ENCODE peak calls at places on chromosomes 16 and 17, in six cellular contexts. One of them, this sample, is unnamed.
A peak's percentile ranks its signal among the peaks of the same experiment; 100 is the strongest.

GRCh38 chr16:89658221-89658879 is 714 bp downstream of the SPATA33 start:
- DNase-seq in trophoblast cell: peak; percentile 27
- DNase-seq in H9: no peak
- DNase-seq in H1: no peak
- DNase-seq in mesenchymal stem cell: peak; percentile 33
- DNase-seq in IMR-90: no peak
- DNase-seq in this sample: no peak

GRCh38 chr17:43528319-43528987 is 17.7 kb downstream of the ETV4 start:
- DNase-seq in H1: no peak
- DNase-seq in IMR-90: no peak
- DNase-seq in H9: no peak
- DNase-seq in trophoblast cell: peak; percentile 99
- DNase-seq in mesenchymal stem cell: no peak
- DNase-seq in this sample: no peak

GRCh38 chr17:38345743-38346142 is 2.0 kb upstream of the GPR179 start:
- DNase-seq in mesenchymal stem cell: no peak
- DNase-seq in H9: no peak
- DNase-seq in trophoblast cell: no peak
- DNase-seq in H1: no peak
- DNase-seq in IMR-90: no peak
- DNase-seq in this sample: no peak

GRCh38 chr17:42194133-42194899 is at the start of gene GHDC:
- DNase-seq in trophoblast cell: peak; percentile 75
- DNase-seq in H1: peak; percentile 74
- DNase-seq in H9: peak; percentile 88
- DNase-seq in mesenchymal stem cell: peak; percentile 57
- DNase-seq in IMR-90: peak; percentile 64
- DNase-seq in this sample: peak; percentile 51

GRCh38 chr16:14003119-14003570 is 68.0 kb upstream of the MRTFB start:
- DNase-seq in IMR-90: peak; percentile 72
- DNase-seq in H9: peak; percentile 80
- DNase-seq in H1: peak; percentile 68
- DNase-seq in mesenchymal stem cell: peak; percentile 74
- DNase-seq in trophoblast cell: peak; percentile 68
- DNase-seq in this sample: peak; percentile 73

GRCh38 chr16:46857261-46857962 is 26.4 kb upstream of the C16orf87 start:
- DNase-seq in H1: no peak
- DNase-seq in trophoblast cell: peak; percentile 48
- DNase-seq in H9: no peak
- DNase-seq in mesenchymal stem cell: peak; percentile 76
- DNase-seq in IMR-90: peak; percentile 82
- DNase-seq in this sample: no peak

GRCh38 chr16:9138731-9139501 is 47.5 kb downstream of the HAPSTR1 start:
- DNase-seq in IMR-90: peak; percentile 58
- DNase-seq in mesenchymal stem cell: peak; percentile 73
- DNase-seq in trophoblast cell: peak; percentile 74
- DNase-seq in H9: peak; percentile 89
- DNase-seq in H1: peak; percentile 90
- DNase-seq in this sample: peak; percentile 58

GRCh38 chr16:78212674-78213073 is 113.2 kb downstream of the WWOX start:
- DNase-seq in mesenchymal stem cell: no peak
- DNase-seq in H9: no peak
- DNase-seq in IMR-90: no peak
- DNase-seq in H1: peak; percentile 11
- DNase-seq in trophoblast cell: peak; percentile 20
- DNase-seq in this sample: no peak

GRCh38 chr17:8209909-8210760 is at the start of gene AURKB:
- DNase-seq in mesenchymal stem cell: peak; percentile 97
- DNase-seq in H9: peak; percentile 98
- DNase-seq in trophoblast cell: peak; percentile 98
- DNase-seq in IMR-90: peak; percentile 97
- DNase-seq in H1: peak; percentile 97
- DNase-seq in this sample: peak; percentile 94

GRCh38 chr17:72677714-72678390 is 414.6 kb downstream of the SLC39A11 start:
- DNase-seq in H1: no peak
- DNase-seq in H9: no peak
- DNase-seq in trophoblast cell: no peak
- DNase-seq in mesenchymal stem cell: peak; percentile 89
- DNase-seq in IMR-90: peak; percentile 94
- DNase-seq in this sample: no peak

GRCh38 chr17:9239821-9240658 is 218.7 kb downstream of the NTN1 start:
- DNase-seq in H1: peak; percentile 71
- DNase-seq in trophoblast cell: peak; percentile 77
- DNase-seq in IMR-90: peak; percentile 39
- DNase-seq in H9: peak; percentile 83
- DNase-seq in mesenchymal stem cell: peak; percentile 79
- DNase-seq in this sample: peak; percentile 46

DNA sequence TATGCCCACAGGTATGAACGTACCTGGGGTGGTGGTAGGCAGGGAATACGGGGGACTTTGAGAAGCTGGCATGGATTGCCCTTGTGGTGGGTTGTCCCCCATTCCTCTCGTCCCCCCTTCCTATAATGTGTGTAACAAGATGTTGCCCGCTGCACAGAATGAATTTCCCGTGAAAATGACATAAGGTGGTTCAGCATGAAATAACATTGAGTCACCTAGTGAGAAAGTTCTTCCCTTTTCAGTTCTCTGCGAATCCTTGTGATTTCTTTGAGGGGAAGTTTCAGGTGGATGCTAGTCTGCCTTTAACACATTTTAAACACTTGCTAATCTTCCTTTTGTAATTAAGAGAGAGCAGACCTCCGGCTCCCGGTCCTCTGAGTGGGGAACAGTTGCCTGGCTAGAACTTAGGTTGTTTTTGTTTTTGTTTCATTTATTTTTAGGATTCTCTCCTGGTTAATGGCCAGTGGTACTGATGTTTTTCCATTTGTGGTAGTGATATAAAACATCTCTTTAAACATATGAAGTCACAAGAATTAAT is 58.9 kb downstream of the RAP1GAP2 start:
- DNase-seq in IMR-90: peak; percentile 34
- DNase-seq in mesenchymal stem cell: no peak
- DNase-seq in H9: no peak
- DNase-seq in trophoblast cell: no peak
- DNase-seq in H1: no peak
- DNase-seq in this sample: no peak
- H3K27ac ChIP-seq in IMR-90: no peak overlapping the region
- H3K27ac ChIP-seq in mesenchymal stem cell: no peak overlapping the region
- H3K27ac ChIP-seq in H9: no peak overlapping the region
- H3K27ac ChIP-seq in trophoblast cell: no peak overlapping the region
- H3K27ac ChIP-seq in H1: no peak overlapping the region
- H3K27ac ChIP-seq in this sample: no peak overlapping the region

DNA sequence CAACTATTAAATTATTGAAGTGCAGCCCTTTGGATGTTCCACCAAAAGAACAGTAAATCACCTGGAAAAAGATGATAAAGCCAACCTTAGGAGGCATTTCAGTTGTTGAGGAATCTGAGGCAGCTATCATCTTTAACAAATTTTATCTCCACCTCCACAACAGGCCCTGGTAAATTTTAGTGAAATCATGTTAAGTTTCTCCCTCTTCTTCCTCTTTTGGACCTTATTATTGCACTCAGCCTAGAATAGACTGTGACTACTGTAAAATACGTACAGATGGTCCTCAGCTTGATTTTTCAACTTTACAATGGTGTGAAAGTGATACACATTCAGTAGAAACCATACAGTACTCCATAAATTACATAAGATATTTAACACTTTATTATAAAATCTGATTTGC is 90.3 kb downstream of the USP32 start:
- DNase-seq in mesenchymal stem cell: no peak
- DNase-seq in trophoblast cell: no peak
- DNase-seq in H9: no peak
- DNase-seq in IMR-90: no peak
- DNase-seq in H1: no peak
- DNase-seq in this sample: no peak
- H4K91ac ChIP-seq in mesenchymal stem cell: no peak overlapping the region
- H4K91ac ChIP-seq in trophoblast cell: no peak overlapping the region
- H4K91ac ChIP-seq in H9: no peak overlapping the region
- H4K91ac ChIP-seq in IMR-90: no peak overlapping the region
- H4K91ac ChIP-seq in H1: no peak overlapping the region
- H4K91ac ChIP-seq in this sample: no peak overlapping the region

DNA sequence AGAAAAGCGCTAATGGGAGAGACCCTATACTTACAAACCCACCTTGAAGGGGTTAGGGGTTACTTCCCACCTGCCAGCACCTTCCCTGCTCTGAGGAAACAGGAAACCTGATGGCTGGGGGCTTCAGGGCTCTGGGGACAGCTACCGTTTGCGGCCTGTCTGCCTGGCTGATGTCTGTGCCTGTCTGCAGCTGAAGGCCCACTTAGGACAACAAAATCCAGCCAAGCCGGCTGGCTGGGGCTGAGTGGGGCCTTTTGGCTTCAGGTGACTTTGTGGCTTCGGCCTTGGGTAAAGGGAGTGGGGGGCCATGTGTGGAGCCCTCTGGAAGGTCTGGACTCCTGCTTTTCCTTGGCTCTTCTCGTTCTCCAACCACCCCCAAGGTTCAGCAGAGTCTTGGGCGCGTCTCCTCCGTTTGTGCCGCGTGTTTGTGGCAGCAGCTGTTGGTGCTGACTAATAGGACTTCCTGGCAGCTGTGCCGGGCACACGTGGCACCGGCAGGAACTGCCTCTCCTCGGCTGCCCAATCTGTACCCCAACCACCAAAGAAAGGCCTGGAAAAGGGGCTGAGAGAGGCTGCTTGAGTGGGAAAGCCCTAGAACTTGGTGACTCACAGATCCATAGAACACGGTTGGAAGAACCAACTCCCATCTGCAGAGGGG is 186.7 kb downstream of the MSI2 start:
- DNase-seq in H1: no peak
- DNase-seq in mesenchymal stem cell: peak; percentile 22
- DNase-seq in IMR-90: no peak
- DNase-seq in trophoblast cell: no peak
- DNase-seq in H9: no peak
- DNase-seq in this sample: no peak
- H3K27ac ChIP-seq in H1: no peak overlapping the region
- H3K27ac ChIP-seq in mesenchymal stem cell: no peak overlapping the region
- H3K27ac ChIP-seq in IMR-90: peak overlapping the region; percentile 70
- H3K27ac ChIP-seq in trophoblast cell: peak overlapping the region; percentile 94
- H3K27ac ChIP-seq in H9: no peak overlapping the region
- H3K27ac ChIP-seq in this sample: no peak overlapping the region

GRCh38 chr17:16459850-16460550 is 32.0 kb downstream of the LRRC75A start:
- DNase-seq in trophoblast cell: no peak
- DNase-seq in IMR-90: no peak
- DNase-seq in H1: no peak
- DNase-seq in mesenchymal stem cell: no peak
- DNase-seq in H9: peak; percentile 87
- DNase-seq in this sample: no peak
- H4K91ac ChIP-seq in trophoblast cell: no peak overlapping the region
- H4K91ac ChIP-seq in IMR-90: no peak overlapping the region
- H4K91ac ChIP-seq in H1: peak overlapping the region; percentile 87
- H4K91ac ChIP-seq in mesenchymal stem cell: no peak overlapping the region
- H4K91ac ChIP-seq in H9: no peak overlapping the region
- H4K91ac ChIP-seq in this sample: no peak overlapping the region

DNA sequence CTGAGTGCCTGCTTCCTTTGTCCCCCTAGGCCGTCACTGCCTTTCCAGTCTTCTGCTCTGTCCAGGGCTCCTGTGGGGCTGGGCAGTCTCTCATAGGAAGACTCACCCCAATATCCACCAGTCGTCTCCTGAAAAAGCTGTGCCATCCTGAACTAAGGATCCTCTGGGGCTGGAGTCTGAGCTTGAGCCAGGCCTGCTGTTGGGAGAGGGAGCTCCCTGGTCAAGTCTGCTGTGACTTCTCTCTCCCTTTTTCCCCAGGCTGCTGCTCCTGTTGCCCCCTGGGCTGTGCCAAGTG is 973 bp downstream of the MT1H start:
- DNase-seq in H1: no peak
- DNase-seq in H9: no peak
- DNase-seq in IMR-90: no peak
- DNase-seq in mesenchymal stem cell: no peak
- DNase-seq in trophoblast cell: no peak
- DNase-seq in this sample: no peak
- H3K27ac ChIP-seq in H1: no peak overlapping the region
- H3K27ac ChIP-seq in H9: no peak overlapping the region
- H3K27ac ChIP-seq in IMR-90: no peak overlapping the region
- H3K27ac ChIP-seq in mesenchymal stem cell: no peak overlapping the region
- H3K27ac ChIP-seq in trophoblast cell: no peak overlapping the region
- H3K27ac ChIP-seq in this sample: no peak overlapping the region

GRCh38 chr17:62705116-62705515 is 77.6 kb downstream of the MRC2 start:
- DNase-seq in IMR-90: no peak
- DNase-seq in H9: no peak
- DNase-seq in mesenchymal stem cell: no peak
- DNase-seq in trophoblast cell: peak; percentile 18
- DNase-seq in H1: no peak
- DNase-seq in this sample: no peak

GRCh38 chr17:62708587-62708986 is 81.1 kb downstream of the MRC2 start:
- DNase-seq in H1: no peak
- DNase-seq in IMR-90: no peak
- DNase-seq in trophoblast cell: no peak
- DNase-seq in H9: peak; percentile 28
- DNase-seq in mesenchymal stem cell: no peak
- DNase-seq in this sample: no peak

GRCh38 chr17:62705781-62706597 is 78.5 kb downstream of the MRC2 start:
- DNase-seq in IMR-90: peak; percentile 47
- DNase-seq in trophoblast cell: no peak
- DNase-seq in H1: peak; percentile 69
- DNase-seq in H9: peak; percentile 86
- DNase-seq in mesenchymal stem cell: peak; percentile 17
- DNase-seq in this sample: no peak

GRCh38 chr17:62706598-62707424 is 79.3 kb downstream of the MRC2 start:
- DNase-seq in H9: peak; percentile 26
- DNase-seq in mesenchymal stem cell: no peak
- DNase-seq in trophoblast cell: no peak
- DNase-seq in IMR-90: no peak
- DNase-seq in H1: no peak
- DNase-seq in this sample: no peak

GRCh38 chr17:62707425-62707739 is 79.9 kb downstream of the MRC2 start:
- DNase-seq in H9: peak; percentile 24
- DNase-seq in IMR-90: no peak
- DNase-seq in trophoblast cell: no peak
- DNase-seq in H1: no peak
- DNase-seq in mesenchymal stem cell: no peak
- DNase-seq in this sample: no peak
- H4K91ac ChIP-seq in H9: no peak overlapping the region
- H4K91ac ChIP-seq in IMR-90: no peak overlapping the region
- H4K91ac ChIP-seq in trophoblast cell: no peak overlapping the region
- H4K91ac ChIP-seq in H1: no peak overlapping the region
- H4K91ac ChIP-seq in mesenchymal stem cell: no peak overlapping the region
- H4K91ac ChIP-seq in this sample: no peak overlapping the region